ENCODE peak calls at places on chromosomes 1 and 21, in four cellular contexts. H is natural killer cell, P is NCI-H748 treated with DMSO at 0.1 percent for 48 hours, N is NB4. J is an unnamed sample.

GRCh38 chr1:151346769-151347522 is at the start of gene RFX5:
- DNase-seq in P (peak; percentile 94), N (peak; percentile 99), H (peak; percentile 88), J (peak; percentile 97)

GRCh38 chr1:14945132-14946010 is 208.2 kb upstream of the TMEM51 start:
- DNase-seq in P (no peak), N (no peak), H (no peak), J (no peak)

GRCh38 chr21:29938968-29939858 is 583 bp downstream of the GRIK1 start:
- DNase-seq in N (no peak), P (no peak), H (no peak), J (no peak)

GRCh38 chr1:65339866-65340483 is 30.6 kb downstream of the DNAJC6 start:
- DNase-seq in P (no peak), N (no peak), H (no peak), J (no peak)

GRCh38 chr1:21206117-21206516 is 29.4 kb upstream of the EIF4G3 start:
- DNase-seq in N (no peak), P (no peak), H (no peak), J (no peak)

GRCh38 chr1:113792986-113793385 is 19.3 kb downstream of the RSBN1 start:
- DNase-seq in H (no peak), N (no peak), P (no peak), J (no peak)

GRCh38 chr21:41186763-41187536 is 19.0 kb downstream of the BACE2 start:
- DNase-seq in P (no peak), N (no peak), H (no peak), J (peak; percentile 28)

GRCh38 chr1:236451796-236452373 is 57.8 kb downstream of the EDARADD start:
- DNase-seq in N (peak; percentile 40), P (no peak), H (peak; percentile 40), J (no peak)

GRCh38 chr1:222347627-222348026 is 200.3 kb downstream of the HHIPL2 start:
- DNase-seq in H (no peak), N (no peak), P (no peak), J (no peak)

GRCh38 chr1:49252917-49253316 is 476.2 kb upstream of the BEND5 start:
- DNase-seq in P (no peak), H (no peak), N (no peak), J (no peak)

GRCh38 chr1:3945916-3946840 is 46.1 kb upstream of the C1orf174 start:
- DNase-seq in N (no peak), P (no peak), H (no peak), J (no peak)

J was measured in NCI-H774.